ENCODE peak calls at places on chromosomes 5 and 9, in ten cellular contexts. One of them, this sample, is unnamed.

GRCh38 chr9:133207021-133207531 is 2.0 kb downstream of the OBP2B start:
- DNase-seq in DMS53: no peak
- DNase-seq in AG04450: no peak
- DNase-seq in naive thymus-derived CD8-positive, alpha-beta T cell: no peak
- DNase-seq in cardiac fibroblast: no peak
- DNase-seq in Peyer's patch: no peak
- DNase-seq in activated CD4-positive, alpha-beta T cell treated with anti-CD3 and anti-CD28 coated beads for 24 hours: no peak
- DNase-seq in spleen: peak; percentile 56
- DNase-seq in activated T-helper 1 cell treated with anti-CD3 and anti-CD28 coated beads, Interleukin-2, amount 50 U/mL, for 16 hours: no peak
- DNase-seq in lower lobe of right lung: no peak
- DNase-seq in this sample: no peak

GRCh38 chr9:70130266-70130665 is 86.6 kb downstream of the MAMDC2 start:
- DNase-seq in DMS53: no peak
- DNase-seq in AG04450: no peak
- DNase-seq in naive thymus-derived CD8-positive, alpha-beta T cell: no peak
- DNase-seq in cardiac fibroblast: no peak
- DNase-seq in Peyer's patch: no peak
- DNase-seq in activated CD4-positive, alpha-beta T cell treated with anti-CD3 and anti-CD28 coated beads for 24 hours: no peak
- DNase-seq in spleen: no peak
- DNase-seq in activated T-helper 1 cell treated with anti-CD3 and anti-CD28 coated beads, Interleukin-2, amount 50 U/mL, for 16 hours: no peak
- DNase-seq in lower lobe of right lung: no peak
- DNase-seq in this sample: no peak

GRCh38 chr5:107361945-107362344 is 308.8 kb downstream of the EFNA5 start:
- DNase-seq in DMS53: no peak
- DNase-seq in AG04450: peak; percentile 20
- DNase-seq in naive thymus-derived CD8-positive, alpha-beta T cell: no peak
- DNase-seq in cardiac fibroblast: peak; percentile 89
- DNase-seq in Peyer's patch: no peak
- DNase-seq in activated CD4-positive, alpha-beta T cell treated with anti-CD3 and anti-CD28 coated beads for 24 hours: no peak
- DNase-seq in spleen: no peak
- DNase-seq in activated T-helper 1 cell treated with anti-CD3 and anti-CD28 coated beads, Interleukin-2, amount 50 U/mL, for 16 hours: no peak
- DNase-seq in lower lobe of right lung: no peak
- DNase-seq in this sample: no peak

GRCh38 chr5:81778642-81779041 is 27.7 kb upstream of the SSBP2 start:
- DNase-seq in DMS53: no peak
- DNase-seq in AG04450: no peak
- DNase-seq in naive thymus-derived CD8-positive, alpha-beta T cell: no peak
- DNase-seq in cardiac fibroblast: peak; percentile 61
- DNase-seq in Peyer's patch: no peak
- DNase-seq in activated CD4-positive, alpha-beta T cell treated with anti-CD3 and anti-CD28 coated beads for 24 hours: no peak
- DNase-seq in spleen: no peak
- DNase-seq in activated T-helper 1 cell treated with anti-CD3 and anti-CD28 coated beads, Interleukin-2, amount 50 U/mL, for 16 hours: no peak
- DNase-seq in lower lobe of right lung: no peak
- DNase-seq in this sample: no peak

GRCh38 chr5:150117945-150118560 is 31.7 kb upstream of the CSF1R start:
- DNase-seq in DMS53: no peak
- DNase-seq in AG04450: no peak
- DNase-seq in naive thymus-derived CD8-positive, alpha-beta T cell: no peak
- DNase-seq in cardiac fibroblast: no peak
- DNase-seq in Peyer's patch: peak; percentile 28
- DNase-seq in activated CD4-positive, alpha-beta T cell treated with anti-CD3 and anti-CD28 coated beads for 24 hours: no peak
- DNase-seq in spleen: no peak
- DNase-seq in activated T-helper 1 cell treated with anti-CD3 and anti-CD28 coated beads, Interleukin-2, amount 50 U/mL, for 16 hours: no peak
- DNase-seq in lower lobe of right lung: no peak
- DNase-seq in this sample: no peak

GRCh38 chr9:16825971-16826370 is 44.5 kb downstream of the BNC2 start:
- DNase-seq in DMS53: no peak
- DNase-seq in AG04450: peak; percentile 86
- DNase-seq in naive thymus-derived CD8-positive, alpha-beta T cell: no peak
- DNase-seq in cardiac fibroblast: peak; percentile 76
- DNase-seq in Peyer's patch: no peak
- DNase-seq in activated CD4-positive, alpha-beta T cell treated with anti-CD3 and anti-CD28 coated beads for 24 hours: no peak
- DNase-seq in spleen: no peak
- DNase-seq in activated T-helper 1 cell treated with anti-CD3 and anti-CD28 coated beads, Interleukin-2, amount 50 U/mL, for 16 hours: no peak
- DNase-seq in lower lobe of right lung: no peak
- DNase-seq in this sample: no peak

GRCh38 chr9:134775552-134775951 is 105.1 kb upstream of the FCN2 start:
- DNase-seq in DMS53: no peak
- DNase-seq in AG04450: peak; percentile 58
- DNase-seq in naive thymus-derived CD8-positive, alpha-beta T cell: no peak
- DNase-seq in cardiac fibroblast: no peak
- DNase-seq in Peyer's patch: no peak
- DNase-seq in activated CD4-positive, alpha-beta T cell treated with anti-CD3 and anti-CD28 coated beads for 24 hours: no peak
- DNase-seq in spleen: no peak
- DNase-seq in activated T-helper 1 cell treated with anti-CD3 and anti-CD28 coated beads, Interleukin-2, amount 50 U/mL, for 16 hours: no peak
- DNase-seq in lower lobe of right lung: no peak
- DNase-seq in this sample: no peak

GRCh38 chr9:111991179-111991578 is 94.6 kb downstream of the UGCG start:
- DNase-seq in DMS53: no peak
- DNase-seq in AG04450: no peak
- DNase-seq in naive thymus-derived CD8-positive, alpha-beta T cell: no peak
- DNase-seq in cardiac fibroblast: no peak
- DNase-seq in Peyer's patch: no peak
- DNase-seq in activated CD4-positive, alpha-beta T cell treated with anti-CD3 and anti-CD28 coated beads for 24 hours: no peak
- DNase-seq in spleen: no peak
- DNase-seq in activated T-helper 1 cell treated with anti-CD3 and anti-CD28 coated beads, Interleukin-2, amount 50 U/mL, for 16 hours: no peak
- DNase-seq in lower lobe of right lung: no peak
- DNase-seq in this sample: no peak

GRCh38 chr5:96790851-96791513 is 16.8 kb downstream of the ERAP1 start:
- DNase-seq in DMS53: no peak
- DNase-seq in AG04450: no peak
- DNase-seq in naive thymus-derived CD8-positive, alpha-beta T cell: no peak
- DNase-seq in cardiac fibroblast: peak; percentile 45
- DNase-seq in Peyer's patch: peak; percentile 64
- DNase-seq in activated CD4-positive, alpha-beta T cell treated with anti-CD3 and anti-CD28 coated beads for 24 hours: no peak
- DNase-seq in spleen: no peak
- DNase-seq in activated T-helper 1 cell treated with anti-CD3 and anti-CD28 coated beads, Interleukin-2, amount 50 U/mL, for 16 hours: no peak
- DNase-seq in lower lobe of right lung: no peak
- DNase-seq in this sample: no peak

GRCh38 chr5:33167541-33167940 is 273.2 kb upstream of the TARS1 start:
- DNase-seq in DMS53: no peak
- DNase-seq in AG04450: no peak
- DNase-seq in naive thymus-derived CD8-positive, alpha-beta T cell: no peak
- DNase-seq in cardiac fibroblast: peak; percentile 24
- DNase-seq in Peyer's patch: no peak
- DNase-seq in activated CD4-positive, alpha-beta T cell treated with anti-CD3 and anti-CD28 coated beads for 24 hours: no peak
- DNase-seq in spleen: no peak
- DNase-seq in activated T-helper 1 cell treated with anti-CD3 and anti-CD28 coated beads, Interleukin-2, amount 50 U/mL, for 16 hours: no peak
- DNase-seq in lower lobe of right lung: no peak
- DNase-seq in this sample: no peak

GRCh38 chr5:14256026-14256690 is 113.0 kb downstream of the TRIO start:
- DNase-seq in DMS53: no peak
- DNase-seq in AG04450: no peak
- DNase-seq in naive thymus-derived CD8-positive, alpha-beta T cell: no peak
- DNase-seq in cardiac fibroblast: no peak
- DNase-seq in Peyer's patch: no peak
- DNase-seq in activated CD4-positive, alpha-beta T cell treated with anti-CD3 and anti-CD28 coated beads for 24 hours: no peak
- DNase-seq in spleen: no peak
- DNase-seq in activated T-helper 1 cell treated with anti-CD3 and anti-CD28 coated beads, Interleukin-2, amount 50 U/mL, for 16 hours: no peak
- DNase-seq in lower lobe of right lung: no peak
- DNase-seq in this sample: no peak

GRCh38 chr5:176674799-176675198 is 27.5 kb downstream of the TSPAN17 start:
- DNase-seq in DMS53: no peak
- DNase-seq in AG04450: no peak
- DNase-seq in naive thymus-derived CD8-positive, alpha-beta T cell: no peak
- DNase-seq in cardiac fibroblast: no peak
- DNase-seq in Peyer's patch: no peak
- DNase-seq in activated CD4-positive, alpha-beta T cell treated with anti-CD3 and anti-CD28 coated beads for 24 hours: no peak
- DNase-seq in spleen: no peak
- DNase-seq in activated T-helper 1 cell treated with anti-CD3 and anti-CD28 coated beads, Interleukin-2, amount 50 U/mL, for 16 hours: no peak
- DNase-seq in lower lobe of right lung: no peak
- DNase-seq in this sample: no peak

GRCh38 chr5:72584466-72584865 is 77.3 kb upstream of the ZNF366 start:
- DNase-seq in DMS53: peak; percentile 27
- DNase-seq in AG04450: no peak
- DNase-seq in naive thymus-derived CD8-positive, alpha-beta T cell: no peak
- DNase-seq in cardiac fibroblast: peak; percentile 67
- DNase-seq in Peyer's patch: no peak
- DNase-seq in activated CD4-positive, alpha-beta T cell treated with anti-CD3 and anti-CD28 coated beads for 24 hours: no peak
- DNase-seq in spleen: no peak
- DNase-seq in activated T-helper 1 cell treated with anti-CD3 and anti-CD28 coated beads, Interleukin-2, amount 50 U/mL, for 16 hours: no peak
- DNase-seq in lower lobe of right lung: no peak
- DNase-seq in this sample: no peak

GRCh38 chr9:15299374-15299939 is 7.6 kb downstream of the TTC39B start:
- DNase-seq in DMS53: no peak
- DNase-seq in AG04450: no peak
- DNase-seq in naive thymus-derived CD8-positive, alpha-beta T cell: peak; percentile 49
- DNase-seq in cardiac fibroblast: no peak
- DNase-seq in Peyer's patch: no peak
- DNase-seq in activated CD4-positive, alpha-beta T cell treated with anti-CD3 and anti-CD28 coated beads for 24 hours: peak; percentile 42
- DNase-seq in spleen: peak; percentile 79
- DNase-seq in activated T-helper 1 cell treated with anti-CD3 and anti-CD28 coated beads, Interleukin-2, amount 50 U/mL, for 16 hours: no peak
- DNase-seq in lower lobe of right lung: no peak
- DNase-seq in this sample: no peak

GRCh38 chr5:155082401-155082800 is 68.8 kb downstream of the KIF4B start:
- DNase-seq in DMS53: peak; percentile 30
- DNase-seq in AG04450: peak; percentile 30
- DNase-seq in naive thymus-derived CD8-positive, alpha-beta T cell: no peak
- DNase-seq in cardiac fibroblast: peak; percentile 70
- DNase-seq in Peyer's patch: no peak
- DNase-seq in activated CD4-positive, alpha-beta T cell treated with anti-CD3 and anti-CD28 coated beads for 24 hours: no peak
- DNase-seq in spleen: no peak
- DNase-seq in activated T-helper 1 cell treated with anti-CD3 and anti-CD28 coated beads, Interleukin-2, amount 50 U/mL, for 16 hours: no peak
- DNase-seq in lower lobe of right lung: no peak
- DNase-seq in this sample: no peak

GRCh38 chr5:1507016-1507375 is 16.8 kb downstream of the LPCAT1 start:
- DNase-seq in DMS53: no peak
- DNase-seq in AG04450: no peak
- DNase-seq in naive thymus-derived CD8-positive, alpha-beta T cell: no peak
- DNase-seq in cardiac fibroblast: no peak
- DNase-seq in Peyer's patch: no peak
- DNase-seq in activated CD4-positive, alpha-beta T cell treated with anti-CD3 and anti-CD28 coated beads for 24 hours: no peak
- DNase-seq in spleen: no peak
- DNase-seq in activated T-helper 1 cell treated with anti-CD3 and anti-CD28 coated beads, Interleukin-2, amount 50 U/mL, for 16 hours: no peak
- DNase-seq in lower lobe of right lung: no peak
- DNase-seq in this sample: no peak

GRCh38 chr9:101191723-101192122 is 163.2 kb downstream of the PLPPR1 start:
- DNase-seq in DMS53: no peak
- DNase-seq in AG04450: no peak
- DNase-seq in naive thymus-derived CD8-positive, alpha-beta T cell: no peak
- DNase-seq in cardiac fibroblast: no peak
- DNase-seq in Peyer's patch: no peak
- DNase-seq in activated CD4-positive, alpha-beta T cell treated with anti-CD3 and anti-CD28 coated beads for 24 hours: no peak
- DNase-seq in spleen: no peak
- DNase-seq in activated T-helper 1 cell treated with anti-CD3 and anti-CD28 coated beads, Interleukin-2, amount 50 U/mL, for 16 hours: no peak
- DNase-seq in lower lobe of right lung: no peak
- DNase-seq in this sample: no peak

GRCh38 chr5:2075365-2075764 is 192.6 kb upstream of the IRX4 start:
- DNase-seq in DMS53: no peak
- DNase-seq in AG04450: no peak
- DNase-seq in naive thymus-derived CD8-positive, alpha-beta T cell: no peak
- DNase-seq in cardiac fibroblast: no peak
- DNase-seq in Peyer's patch: no peak
- DNase-seq in activated CD4-positive, alpha-beta T cell treated with anti-CD3 and anti-CD28 coated beads for 24 hours: no peak
- DNase-seq in spleen: no peak
- DNase-seq in activated T-helper 1 cell treated with anti-CD3 and anti-CD28 coated beads, Interleukin-2, amount 50 U/mL, for 16 hours: no peak
- DNase-seq in lower lobe of right lung: no peak
- DNase-seq in this sample: no peak

GRCh38 chr5:178356459-178356872 is 123.9 kb upstream of the PHYKPL start:
- DNase-seq in DMS53: no peak
- DNase-seq in AG04450: no peak
- DNase-seq in naive thymus-derived CD8-positive, alpha-beta T cell: no peak
- DNase-seq in cardiac fibroblast: no peak
- DNase-seq in Peyer's patch: no peak
- DNase-seq in activated CD4-positive, alpha-beta T cell treated with anti-CD3 and anti-CD28 coated beads for 24 hours: no peak
- DNase-seq in spleen: peak; percentile 77
- DNase-seq in activated T-helper 1 cell treated with anti-CD3 and anti-CD28 coated beads, Interleukin-2, amount 50 U/mL, for 16 hours: no peak
- DNase-seq in lower lobe of right lung: no peak
- DNase-seq in this sample: no peak

GRCh38 chr9:83070257-83070656 is 7.3 kb upstream of the RASEF start:
- DNase-seq in DMS53: no peak
- DNase-seq in AG04450: peak; percentile 21
- DNase-seq in naive thymus-derived CD8-positive, alpha-beta T cell: no peak
- DNase-seq in cardiac fibroblast: peak; percentile 45
- DNase-seq in Peyer's patch: no peak
- DNase-seq in activated CD4-positive, alpha-beta T cell treated with anti-CD3 and anti-CD28 coated beads for 24 hours: no peak
- DNase-seq in spleen: no peak
- DNase-seq in activated T-helper 1 cell treated with anti-CD3 and anti-CD28 coated beads, Interleukin-2, amount 50 U/mL, for 16 hours: no peak
- DNase-seq in lower lobe of right lung: no peak
- DNase-seq in this sample: no peak

GRCh38 chr5:24367211-24367610 is 277.6 kb downstream of the CDH10 start:
- DNase-seq in DMS53: no peak
- DNase-seq in AG04450: no peak
- DNase-seq in naive thymus-derived CD8-positive, alpha-beta T cell: no peak
- DNase-seq in cardiac fibroblast: no peak
- DNase-seq in Peyer's patch: no peak
- DNase-seq in activated CD4-positive, alpha-beta T cell treated with anti-CD3 and anti-CD28 coated beads for 24 hours: no peak
- DNase-seq in spleen: no peak
- DNase-seq in activated T-helper 1 cell treated with anti-CD3 and anti-CD28 coated beads, Interleukin-2, amount 50 U/mL, for 16 hours: no peak
- DNase-seq in lower lobe of right lung: no peak
- DNase-seq in this sample: no peak

GRCh38 chr5:174183701-174184100 is 138.2 kb downstream of the NSG2 start:
- DNase-seq in DMS53: no peak
- DNase-seq in AG04450: no peak
- DNase-seq in naive thymus-derived CD8-positive, alpha-beta T cell: no peak
- DNase-seq in cardiac fibroblast: no peak
- DNase-seq in Peyer's patch: no peak
- DNase-seq in activated CD4-positive, alpha-beta T cell treated with anti-CD3 and anti-CD28 coated beads for 24 hours: no peak
- DNase-seq in spleen: no peak
- DNase-seq in activated T-helper 1 cell treated with anti-CD3 and anti-CD28 coated beads, Interleukin-2, amount 50 U/mL, for 16 hours: no peak
- DNase-seq in lower lobe of right lung: no peak
- DNase-seq in this sample: no peak

GRCh38 chr9:28212979-28213378 is 639.7 kb upstream of the C9orf72 start:
- DNase-seq in DMS53: peak; percentile 88
- DNase-seq in AG04450: peak; percentile 7
- DNase-seq in naive thymus-derived CD8-positive, alpha-beta T cell: no peak
- DNase-seq in cardiac fibroblast: peak; percentile 50
- DNase-seq in Peyer's patch: no peak
- DNase-seq in activated CD4-positive, alpha-beta T cell treated with anti-CD3 and anti-CD28 coated beads for 24 hours: no peak
- DNase-seq in spleen: no peak
- DNase-seq in activated T-helper 1 cell treated with anti-CD3 and anti-CD28 coated beads, Interleukin-2, amount 50 U/mL, for 16 hours: no peak
- DNase-seq in lower lobe of right lung: no peak
- DNase-seq in this sample: no peak

GRCh38 chr5:33905381-33905780 is 13.6 kb upstream of the ADAMTS12 start:
- DNase-seq in DMS53: no peak
- DNase-seq in AG04450: no peak
- DNase-seq in naive thymus-derived CD8-positive, alpha-beta T cell: no peak
- DNase-seq in cardiac fibroblast: no peak
- DNase-seq in Peyer's patch: no peak
- DNase-seq in activated CD4-positive, alpha-beta T cell treated with anti-CD3 and anti-CD28 coated beads for 24 hours: no peak
- DNase-seq in spleen: no peak
- DNase-seq in activated T-helper 1 cell treated with anti-CD3 and anti-CD28 coated beads, Interleukin-2, amount 50 U/mL, for 16 hours: no peak
- DNase-seq in lower lobe of right lung: no peak
- DNase-seq in this sample: no peak

GRCh38 chr5:99460701-99461100 is 531.9 kb upstream of the CHD1 start:
- DNase-seq in DMS53: no peak
- DNase-seq in AG04450: no peak
- DNase-seq in naive thymus-derived CD8-positive, alpha-beta T cell: no peak
- DNase-seq in cardiac fibroblast: no peak
- DNase-seq in Peyer's patch: no peak
- DNase-seq in activated CD4-positive, alpha-beta T cell treated with anti-CD3 and anti-CD28 coated beads for 24 hours: no peak
- DNase-seq in spleen: no peak
- DNase-seq in activated T-helper 1 cell treated with anti-CD3 and anti-CD28 coated beads, Interleukin-2, amount 50 U/mL, for 16 hours: no peak
- DNase-seq in lower lobe of right lung: no peak
- DNase-seq in this sample: no peak

GRCh38 chr5:132812123-132812948 is 766 bp upstream of the SOWAHA start:
- DNase-seq in DMS53: no peak
- DNase-seq in AG04450: no peak
- DNase-seq in naive thymus-derived CD8-positive, alpha-beta T cell: no peak
- DNase-seq in cardiac fibroblast: no peak
- DNase-seq in Peyer's patch: no peak
- DNase-seq in activated CD4-positive, alpha-beta T cell treated with anti-CD3 and anti-CD28 coated beads for 24 hours: no peak
- DNase-seq in spleen: no peak
- DNase-seq in activated T-helper 1 cell treated with anti-CD3 and anti-CD28 coated beads, Interleukin-2, amount 50 U/mL, for 16 hours: no peak
- DNase-seq in lower lobe of right lung: no peak
- DNase-seq in this sample: no peak

GRCh38 chr5:139684881-139685749 is 37.0 kb downstream of the CXXC5 start:
- DNase-seq in DMS53: no peak
- DNase-seq in AG04450: no peak
- DNase-seq in naive thymus-derived CD8-positive, alpha-beta T cell: no peak
- DNase-seq in cardiac fibroblast: no peak
- DNase-seq in Peyer's patch: no peak
- DNase-seq in activated CD4-positive, alpha-beta T cell treated with anti-CD3 and anti-CD28 coated beads for 24 hours: no peak
- DNase-seq in spleen: no peak
- DNase-seq in activated T-helper 1 cell treated with anti-CD3 and anti-CD28 coated beads, Interleukin-2, amount 50 U/mL, for 16 hours: no peak
- DNase-seq in lower lobe of right lung: no peak
- DNase-seq in this sample: no peak

GRCh38 chr5:178240772-178241171 is 8.2 kb upstream of the PHYKPL start:
- DNase-seq in DMS53: no peak
- DNase-seq in AG04450: no peak
- DNase-seq in naive thymus-derived CD8-positive, alpha-beta T cell: no peak
- DNase-seq in cardiac fibroblast: no peak
- DNase-seq in Peyer's patch: no peak
- DNase-seq in activated CD4-positive, alpha-beta T cell treated with anti-CD3 and anti-CD28 coated beads for 24 hours: no peak
- DNase-seq in spleen: no peak
- DNase-seq in activated T-helper 1 cell treated with anti-CD3 and anti-CD28 coated beads, Interleukin-2, amount 50 U/mL, for 16 hours: no peak
- DNase-seq in lower lobe of right lung: peak; percentile 22
- DNase-seq in this sample: no peak